ENCODE peak calls at places on chromosome 11, in seven cellular contexts. Z, T, P, O, X, R and F are unnamed samples. For H3K4me1, the result is how much of the 10 kb centered on the place peaks cover.

GRCh38 chr11:9047986-9048522 is 43.3 kb downstream of the SCUBE2 start:
- DNase-seq in Z (no peak), T (peak), P (peak), O (no peak), X (no peak), R (no peak), F (no peak)

GRCh38 chr11:104594228-104594958 is 303.9 kb downstream of the CASP12 start:
- DNase-seq in Z (no peak), T (no peak), P (no peak), O (no peak), X (no peak), R (no peak), F (no peak)

GRCh38 chr11:102117472-102118113 is 7.3 kb downstream of the YAP1 start:
- DNase-seq in Z (no peak), T (no peak), P (no peak), O (no peak), X (no peak), R (no peak), F (no peak)

GRCh38 chr11:125513705-125514265 is 17.7 kb upstream of the FEZ1 start:
- DNase-seq in Z (no peak), T (no peak), P (no peak), O (no peak), X (no peak), R (no peak), F (no peak)

GRCh38 chr11:47551086-47551485 is 1.8 kb downstream of the CELF1 start:
- DNase-seq in Z (no peak), T (no peak), P (no peak), O (no peak), X (no peak), R (no peak), F (no peak)

GRCh38 chr11:27217948-27218410 is 145.0 kb downstream of the CCDC34 start:
- DNase-seq in Z (no peak), T (peak), P (no peak), O (no peak), X (no peak), R (no peak), F (no peak)

GRCh38 chr11:116173506-116173905 is 599.3 kb downstream of the BUD13 start:
- DNase-seq in Z (no peak), T (no peak), P (no peak), O (no peak), X (no peak), R (no peak), F (no peak)

GRCh38 chr11:43951231-43951630 is 8.8 kb downstream of the C11orf96 start:
- DNase-seq in Z (no peak), T (no peak), P (no peak), O (peak), X (no peak), R (no peak), F (no peak)

GRCh38 chr11:131592152-131592551 is 221.7 kb downstream of the NTM start:
- DNase-seq in Z (no peak), T (no peak), P (no peak), O (no peak), X (no peak), R (no peak), F (no peak)

GRCh38 chr11:106956887-106957505 is 61.3 kb downstream of the GUCY1A2 start:
- DNase-seq in Z (no peak), T (no peak), P (no peak), O (no peak), X (no peak), R (no peak), F (no peak)

GRCh38 chr11:3340025-3340424 is 38.9 kb downstream of the ZNF195 start:
- DNase-seq in Z (no peak), T (no peak), P (no peak), O (no peak), X (no peak), R (no peak), F (no peak)

GRCh38 chr11:17653606-17654005 is 65.8 kb upstream of the MYOD1 start:
- DNase-seq in Z (no peak), T (no peak), P (no peak), O (no peak), X (no peak), R (no peak), F (no peak)

GRCh38 chr11:6516865-6517264 is 19.8 kb downstream of the DNHD1 start:
- DNase-seq in Z (no peak), T (no peak), P (no peak), O (no peak), X (no peak), R (no peak), F (no peak)

GRCh38 chr11:127965947-127966668 is 621.2 kb downstream of the ETS1 start:
- DNase-seq in Z (no peak), T (no peak), P (no peak), O (no peak), X (no peak), R (no peak), F (no peak)

GRCh38 chr11:62552931-62553838 is 6.6 kb upstream of the AHNAK start:
- DNase-seq in Z (peak), T (peak), P (peak), O (peak), X (no peak), R (peak), F (peak)

DNA sequence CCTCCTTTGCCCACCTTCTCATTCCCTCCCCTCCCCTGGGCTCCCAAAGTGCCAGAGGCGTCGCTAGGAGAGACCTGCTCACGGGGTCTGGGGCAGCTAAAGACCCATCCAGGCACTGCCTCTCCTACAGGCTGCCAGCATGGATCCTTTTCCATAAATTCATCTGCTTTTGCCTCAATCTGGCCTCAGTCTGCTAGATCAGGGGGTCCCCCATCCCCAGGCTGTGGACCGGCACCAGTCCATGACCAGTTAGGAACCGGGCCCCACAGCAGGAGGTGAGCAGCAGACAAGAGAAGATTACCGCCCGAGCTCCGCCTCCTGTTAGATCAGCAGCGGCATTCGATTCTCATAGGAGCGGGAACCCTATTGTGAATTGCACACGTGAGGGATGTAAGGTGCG is 12.3 kb downstream of the LTO1 start:
- DNase-seq in Z (no peak), T (no peak), P (no peak), O (peak), X (no peak), R (no peak), F (peak)
- H3K4me1 ChIP-seq in Z (under half), T (under half), P (under half), O (under half), X (under half), R (under half), F (under half)

GRCh38 chr11:111512296-111513239 is at the start of gene BTG4:
- DNase-seq in Z (peak), T (no peak), P (no peak), O (peak), X (no peak), R (peak), F (peak)
- H3K4me3 ChIP-seq in Z (peak), T (peak), P (peak), O (peak), X (no peak), R (peak), F (no peak)

GRCh38 chr11:77144854-77145428 is 16.9 kb downstream of the MYO7A start:
- DNase-seq in Z (no peak), T (no peak), P (no peak), O (no peak), X (no peak), R (no peak), F (peak)
- H3K4me1 ChIP-seq in Z (under half), T (under half), P (under half), O (under half), X (under half), R (under half), F (under half)

DNA sequence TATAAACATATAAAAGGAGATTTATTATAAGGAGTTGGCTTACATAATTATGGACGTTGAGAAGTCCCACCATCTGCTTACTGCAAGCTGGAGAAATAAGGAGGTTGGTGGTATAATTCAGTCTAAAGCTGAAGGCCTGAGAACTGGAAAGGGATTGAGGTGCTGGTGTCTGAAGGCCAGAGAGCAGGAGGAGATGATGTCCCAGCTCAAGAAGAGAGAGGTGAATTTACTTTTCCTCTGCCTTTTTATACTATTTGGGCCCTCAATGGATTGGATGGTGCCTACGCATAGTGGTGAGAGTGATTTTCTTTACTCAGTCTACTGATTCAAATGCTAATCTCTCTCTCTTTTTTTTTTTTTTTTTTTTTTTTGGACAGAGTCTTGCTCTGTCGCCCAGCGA is 1.3 kb upstream of the ZNF202 start:
- DNase-seq in Z (no peak), T (no peak), P (no peak), O (no peak), X (no peak), R (no peak), F (no peak)
- H3K4me3 ChIP-seq in Z (no peak), T (no peak), P (no peak), O (no peak), X (no peak), R (peak), F (peak)

GRCh38 chr11:64275031-64275800 is 9.2 kb downstream of the BAD start:
- DNase-seq in Z (no peak), T (no peak), P (no peak), O (no peak), X (no peak), R (no peak), F (no peak)

GRCh38 chr11:64271339-64272132 is 12.9 kb downstream of the BAD start:
- DNase-seq in Z (peak), T (peak), P (peak), O (peak), X (peak), R (peak), F (peak)

GRCh38 chr11:64276653-64277431 is 7.6 kb downstream of the BAD start:
- DNase-seq in Z (no peak), T (no peak), P (no peak), O (no peak), X (no peak), R (no peak), F (no peak)

GRCh38 chr11:64278576-64279190 is 5.8 kb downstream of the BAD start:
- DNase-seq in Z (no peak), T (no peak), P (no peak), O (no peak), X (no peak), R (no peak), F (peak)

DNA sequence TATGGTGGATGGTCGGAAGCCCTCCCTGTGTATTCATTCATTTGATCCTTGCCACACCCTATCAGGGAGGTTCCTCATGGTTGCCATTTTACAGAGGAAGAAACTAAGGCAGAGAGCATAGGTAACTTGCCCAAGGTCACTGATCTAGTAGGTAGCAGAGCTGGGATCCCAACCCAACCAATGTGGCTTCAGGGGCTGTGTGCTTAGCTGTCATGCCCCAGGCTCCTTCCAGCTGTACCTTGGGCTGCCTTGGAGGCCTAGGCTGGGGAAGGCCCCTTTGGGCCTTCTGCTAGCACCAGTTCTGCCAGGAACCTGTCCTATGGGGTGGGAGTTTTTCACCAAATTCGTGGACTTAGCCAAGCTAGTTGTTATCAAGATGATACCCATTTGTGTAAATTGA is 8.6 kb downstream of the BAD start:
- DNase-seq in Z (no peak), T (no peak), P (no peak), O (no peak), X (no peak), R (no peak), F (no peak)
- H3K4me1 ChIP-seq in Z (under half), T (under half), P (under half), O (under half), X (under half), R (under half), F (under half)